ENCODE peak calls at places on chromosomes 11 and 22, in four cellular contexts. D is tibial nerve, K is neural progenitor cell, X is SHP77. W is an unnamed sample.
A peak's percentile ranks its signal among the peaks of the same experiment; 100 is the strongest.

GRCh38 chr22:19497245-19497644 is 17.5 kb downstream of the CDC45 start:
- DNase-seq in D (no peak), K (no peak), X (peak; percentile 62), W (no peak)

GRCh38 chr22:40323681-40324083 is 22.6 kb upstream of the ADSL start:
- DNase-seq in D (no peak), K (no peak), X (no peak), W (no peak)

GRCh38 chr22:49838771-49839717 is 11.4 kb upstream of the BRD1 start:
- DNase-seq in D (no peak), K (peak; percentile 37), X (no peak), W (no peak)

GRCh38 chr11:128226106-128226716 is 361.1 kb downstream of the ETS1 start:
- DNase-seq in D (no peak), K (no peak), X (no peak), W (no peak)

GRCh38 chr11:67117667-67118058 is 1.4 kb upstream of the KDM2A start:
- DNase-seq in D (no peak), K (peak; percentile 62), X (peak; percentile 68), W (no peak)

GRCh38 chr22:28222066-28222465 is 303.0 kb upstream of the PITPNB start:
- DNase-seq in D (no peak), K (no peak), X (no peak), W (no peak)

GRCh38 chr22:19852177-19852781 is 2.4 kb downstream of the GNB1L start:
- DNase-seq in D (no peak), K (no peak), X (no peak), W (no peak)

GRCh38 chr22:47100646-47101045 is 338.2 kb downstream of the TBC1D22A start:
- DNase-seq in D (no peak), K (no peak), X (no peak), W (no peak)

GRCh38 chr22:50105529-50106100 is 15.8 kb downstream of the MOV10L1 start:
- DNase-seq in D (no peak), K (no peak), X (peak; percentile 43), W (no peak)

GRCh38 chr11:126561327-126561893 is 205.9 kb downstream of the ST3GAL4 start:
- DNase-seq in D (no peak), K (peak; percentile 92), X (no peak), W (no peak)

GRCh38 chr22:35997438-35997837 is 31.2 kb downstream of the RBFOX2 start:
- DNase-seq in D (no peak), K (no peak), X (no peak), W (no peak)

GRCh38 chr11:5197538-5197937 is 2.9 kb downstream of the OR51V1 start:
- DNase-seq in D (no peak), K (no peak), X (no peak), W (no peak)

GRCh38 chr11:11324090-11324489 is 29.0 kb downstream of the CSNK2A3 start:
- DNase-seq in D (no peak), K (no peak), X (no peak), W (no peak)

GRCh38 chr11:116263020-116263419 is 509.8 kb downstream of the BUD13 start:
- DNase-seq in D (no peak), K (no peak), X (no peak), W (no peak)

GRCh38 chr22:50071432-50072166 is 13.5 kb upstream of the TTLL8 start:
- DNase-seq in D (no peak), K (no peak), X (no peak), W (no peak)

GRCh38 chr22:50012201-50013181 is at the start of gene IL17REL:
- DNase-seq in D (no peak), K (no peak), X (peak; percentile 32), W (no peak)

GRCh38 chr11:14783788-14784187 is 108.2 kb downstream of the CYP2R1 start:
- DNase-seq in D (no peak), K (no peak), X (no peak), W (no peak)

GRCh38 chr11:111095327-111095726 is 150.2 kb upstream of the POU2AF2 start:
- DNase-seq in D (no peak), K (no peak), X (no peak), W (no peak)

GRCh38 chr11:117670443-117670842 is 126.6 kb downstream of the DSCAML1 start:
- DNase-seq in D (no peak), K (peak; percentile 81), X (no peak), W (no peak)

GRCh38 chr11:108206969-108207682 is 15.3 kb downstream of the NPAT start:
- DNase-seq in D (no peak), K (no peak), X (no peak), W (no peak)

GRCh38 chr11:72631806-72632731 is 42.2 kb downstream of the PDE2A start:
- DNase-seq in D (no peak), K (no peak), X (no peak), W (no peak)

GRCh38 chr11:43573233-43573632 is 107.3 kb upstream of the HSD17B12 start:
- DNase-seq in D (no peak), K (peak; percentile 79), X (peak; percentile 75), W (no peak)

GRCh38 chr11:65640483-65641207 is 2.7 kb downstream of the SIPA1 start:
- DNase-seq in D (no peak), K (no peak), X (no peak), W (no peak)

GRCh38 chr11:2795491-2795991 is 90.0 kb downstream of the CDKN1C start:
- DNase-seq in D (peak; percentile 6), K (no peak), X (no peak), W (no peak)

GRCh38 chr11:83088965-83089364 is 17.3 kb upstream of the RAB30 start:
- DNase-seq in D (no peak), K (no peak), X (no peak), W (no peak)

W was measured in GOT3.